ENCODE peak calls at places on chromosomes 6 and 20, in nine cellular contexts. D, C, J, M, Q, Z, B, W and N are unnamed samples.

GRCh38 chr20:56815796-56816195 is 186.7 kb downstream of the TFAP2C start:
- DNase-seq in D (no peak), C (no peak), J (no peak), M (no peak), Q (no peak), Z (no peak), B (no peak), W (no peak), N (no peak)

GRCh38 chr6:3324262-3324942 is 65.7 kb downstream of the PSMG4 start:
- DNase-seq in D (peak; percentile 66), C (no peak), J (peak; percentile 80), M (peak; percentile 25), Q (no peak), Z (peak; percentile 92), B (no peak), W (peak; percentile 46), N (peak; percentile 52)

GRCh38 chr6:5681480-5681879 is 325.2 kb downstream of the NRN1 start:
- DNase-seq in D (no peak), C (no peak), J (no peak), M (no peak), Q (no peak), Z (no peak), B (no peak), W (no peak), N (no peak)

GRCh38 chr20:53827996-53828672 is 234.5 kb upstream of the ZNF217 start:
- DNase-seq in D (no peak), C (no peak), J (peak; percentile 68), M (peak; percentile 99), Q (no peak), Z (peak; percentile 100), B (no peak), W (no peak), N (peak; percentile 96)

GRCh38 chr20:63969851-63970713 is at the start of gene ZNF512B:
- DNase-seq in D (peak; percentile 66), C (no peak), J (peak; percentile 88), M (no peak), Q (peak; percentile 58), Z (no peak), B (peak; percentile 40), W (no peak), N (no peak)

GRCh38 chr6:43125119-43125518 is 46.0 kb upstream of the SRF start:
- DNase-seq in D (no peak), C (no peak), J (peak; percentile 63), M (peak; percentile 87), Q (no peak), Z (peak; percentile 71), B (no peak), W (no peak), N (peak; percentile 73)

GRCh38 chr6:42727084-42727601 is 4.7 kb upstream of the PRPH2 start:
- DNase-seq in D (peak; percentile 56), C (no peak), J (no peak), M (no peak), Q (no peak), Z (no peak), B (no peak), W (no peak), N (no peak)

GRCh38 chr20:46636514-46636913 is 14.7 kb downstream of the SLC13A3 start:
- DNase-seq in D (no peak), C (no peak), J (no peak), M (no peak), Q (no peak), Z (no peak), B (no peak), W (no peak), N (no peak)

GRCh38 chr20:24665196-24665595 is 195.8 kb downstream of the SYNDIG1 start:
- DNase-seq in D (peak; percentile 51), C (no peak), J (no peak), M (no peak), Q (no peak), Z (no peak), B (no peak), W (no peak), N (no peak)

GRCh38 chr20:21096321-21097043 is 9.7 kb downstream of the LINC00237 start:
- DNase-seq in D (peak; percentile 58), C (no peak), J (no peak), M (no peak), Q (peak; percentile 27), Z (no peak), B (peak; percentile 69), W (peak; percentile 23), N (no peak)